ENCODE peak calls at places on chromosomes 5 and 9, in six cellular contexts. M is HCT116, R is transverse colon, J is upper lobe of left lung, S is SK-N-SH, T is H1. A is an unnamed sample.

GRCh38 chr5:92945630-92946097 is 635.4 kb downstream of the NR2F1-AS1 start:
- DNase-seq in M (no peak), R (no peak), J (no peak), S (no peak), T (no peak), A (no peak)

GRCh38 chr5:122929001-122929400 is 83.6 kb downstream of the SNX24 start:
- DNase-seq in M (no peak), R (no peak), J (no peak), S (no peak), T (no peak), A (no peak)

GRCh38 chr5:181246276-181247050 is 2.8 kb upstream of the RACK1 start:
- DNase-seq in M (peak; percentile 62), R (peak; percentile 95), J (peak; percentile 97), S (peak; percentile 93), T (peak; percentile 90), A (peak; percentile 90)

GRCh38 chr9:12516573-12516972 is 176.6 kb upstream of the TYRP1 start:
- DNase-seq in M (no peak), R (no peak), J (no peak), S (no peak), T (no peak), A (no peak)

GRCh38 chr9:137459147-137459600 is at the start of gene NSMF:
- DNase-seq in M (peak; percentile 74), R (peak; percentile 97), J (peak; percentile 98), S (peak; percentile 100), T (peak; percentile 97), A (no peak)

GRCh38 chr9:120439147-120439546 is 140.8 kb downstream of the CDK5RAP2 start:
- DNase-seq in M (no peak), R (no peak), J (no peak), S (peak; percentile 32), T (peak; percentile 59), A (no peak)

GRCh38 chr9:127209948-127210621 is 54.5 kb upstream of the GARNL3 start:
- DNase-seq in M (no peak), R (no peak), J (peak; percentile 39), S (no peak), T (no peak), A (no peak)

GRCh38 chr9:129998491-129999122 is 44.4 kb downstream of the FNBP1 start:
- DNase-seq in M (no peak), R (no peak), J (no peak), S (peak; percentile 49), T (no peak), A (no peak)

GRCh38 chr5:34891981-34892380 is 23.3 kb downstream of the RAD1 start:
- DNase-seq in M (no peak), R (no peak), J (no peak), S (no peak), T (no peak), A (no peak)

GRCh38 chr5:151779531-151780125 is 7.9 kb downstream of the G3BP1 start:
- DNase-seq in M (no peak), R (no peak), J (no peak), S (no peak), T (no peak), A (no peak)

GRCh38 chr9:75083188-75083976 is 4.6 kb downstream of the NMRK1 start:
- DNase-seq in M (no peak), R (peak; percentile 71), J (no peak), S (no peak), T (peak; percentile 55), A (no peak)

GRCh38 chr9:4425358-4426045 is 64.8 kb upstream of the SLC1A1 start:
- DNase-seq in M (no peak), R (no peak), J (no peak), S (no peak), T (no peak), A (no peak)

GRCh38 chr5:75482482-75482881 is 28.9 kb downstream of the CERT1 start:
- DNase-seq in M (no peak), R (no peak), J (no peak), S (no peak), T (no peak), A (no peak)

GRCh38 chr5:131109540-131110255 is 55.4 kb downstream of the HINT1 start:
- DNase-seq in M (peak; percentile 35), R (no peak), J (no peak), S (peak; percentile 46), T (no peak), A (no peak)

GRCh38 chr5:5511904-5512416 is 89.5 kb downstream of the ICE1 start:
- DNase-seq in M (no peak), R (no peak), J (peak; percentile 65), S (peak; percentile 32), T (no peak), A (no peak)

GRCh38 chr9:37034320-37034937 is 361 bp upstream of the PAX5 start:
- DNase-seq in M (no peak), R (peak; percentile 39), J (peak; percentile 90), S (peak; percentile 79), T (peak; percentile 85), A (no peak)

GRCh38 chr5:83077662-83078261 is 415 bp downstream of the XRCC4 start:
- DNase-seq in M (no peak), R (peak; percentile 14), J (no peak), S (no peak), T (peak; percentile 67), A (no peak)

GRCh38 chr9:127838375-127839078 is 15.9 kb downstream of the ENG start:
- DNase-seq in M (no peak), R (peak; percentile 46), J (peak; percentile 84), S (no peak), T (no peak), A (peak; percentile 95)

GRCh38 chr5:179414459-179415215 is 69.4 kb upstream of the ADAMTS2 start:
- DNase-seq in M (no peak), R (no peak), J (no peak), S (peak; percentile 32), T (peak; percentile 23), A (peak; percentile 64)

GRCh38 chr9:96253059-96253696 is 48.8 kb downstream of the HSD17B3 start:
- DNase-seq in M (no peak), R (peak; percentile 23), J (no peak), S (no peak), T (no peak), A (no peak)

GRCh38 chr9:107684224-107684623 is 194.7 kb upstream of the KLF4 start:
- DNase-seq in M (no peak), R (no peak), J (no peak), S (no peak), T (no peak), A (no peak)

GRCh38 chr5:180126716-180127681 is 55.4 kb upstream of the RNF130 start:
- DNase-seq in M (no peak), R (no peak), J (peak; percentile 91), S (peak; percentile 92), T (peak; percentile 87), A (no peak)

GRCh38 chr9:23830459-23830805 is 4.4 kb upstream of the ELAVL2 start:
- DNase-seq in M (no peak), R (no peak), J (no peak), S (no peak), T (no peak), A (no peak)

GRCh38 chr9:93059097-93059959 is 827 bp downstream of the SUSD3 start:
- DNase-seq in M (no peak), R (peak; percentile 43), J (no peak), S (no peak), T (no peak), A (no peak)

GRCh38 chr5:6472792-6473191 is 24.1 kb downstream of the UBE2QL1 start:
- DNase-seq in M (no peak), R (no peak), J (no peak), S (no peak), T (no peak), A (no peak)

GRCh38 chr5:33781286-33781685 is 110.5 kb downstream of the ADAMTS12 start:
- DNase-seq in M (no peak), R (no peak), J (no peak), S (peak; percentile 3), T (no peak), A (no peak)

GRCh38 chr9:127586537-127586936 is 25.5 kb upstream of the STXBP1 start:
- DNase-seq in M (no peak), R (peak; percentile 85), J (peak; percentile 30), S (peak; percentile 87), T (peak; percentile 75), A (no peak)

GRCh38 chr5:176508603-176509002 is 28.6 kb downstream of the RNF44 start:
- DNase-seq in M (no peak), R (no peak), J (no peak), S (no peak), T (no peak), A (no peak)

GRCh38 chr5:176513788-176514187 is 23.4 kb downstream of the RNF44 start:
- DNase-seq in M (no peak), R (no peak), J (no peak), S (no peak), T (no peak), A (no peak)

GRCh38 chr5:176507911-176508310 is 29.3 kb downstream of the RNF44 start:
- DNase-seq in M (no peak), R (no peak), J (no peak), S (no peak), T (no peak), A (no peak)
- TF ChIP-seq POLR2AphosphoS5 in M (no peak), R (no peak), J (no peak), S (no peak), T (no peak), A (no peak)

DNA sequence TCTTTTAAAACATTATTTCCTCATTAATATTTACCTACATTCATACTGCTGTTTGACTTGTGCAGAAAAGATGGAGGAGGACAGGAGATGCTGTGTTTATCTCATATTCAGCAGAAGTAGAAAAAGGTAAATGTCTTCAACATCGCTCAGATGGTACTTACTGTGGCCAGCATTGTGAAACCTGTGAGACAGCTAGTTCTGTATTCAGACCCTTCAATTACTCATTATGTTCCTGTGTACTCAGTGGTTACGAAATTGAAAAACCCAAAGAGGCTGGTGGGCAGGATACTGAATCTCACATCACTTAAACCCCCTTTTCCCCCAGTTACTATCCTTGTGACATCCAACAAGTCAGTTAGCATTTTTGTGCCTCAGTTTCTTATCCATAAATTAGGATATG is 216.0 kb downstream of the KDM4C start:
- DNase-seq in M (no peak), R (no peak), J (no peak), S (no peak), T (no peak), A (no peak)
- H3K9me3 ChIP-seq in M (no peaks in the 10 kb centered on the region), R (no peaks in the 10 kb centered on the region), J (no peaks in the 10 kb centered on the region), S (no peaks in the 10 kb centered on the region), T (no peaks in the 10 kb centered on the region), A (no peaks in the 10 kb centered on the region)

GRCh38 chr9:112971415-112971814 is 40.6 kb downstream of the ZNF883 start:
- DNase-seq in M (peak; percentile 29), R (peak; percentile 9), J (no peak), S (peak; percentile 35), T (peak; percentile 54), A (no peak)
- TF ChIP-seq CTCF in M (peak; percentile 31), R (no peak), J (no peak), S (peak; percentile 24), T (peak; percentile 91), A (no peak)

DNA sequence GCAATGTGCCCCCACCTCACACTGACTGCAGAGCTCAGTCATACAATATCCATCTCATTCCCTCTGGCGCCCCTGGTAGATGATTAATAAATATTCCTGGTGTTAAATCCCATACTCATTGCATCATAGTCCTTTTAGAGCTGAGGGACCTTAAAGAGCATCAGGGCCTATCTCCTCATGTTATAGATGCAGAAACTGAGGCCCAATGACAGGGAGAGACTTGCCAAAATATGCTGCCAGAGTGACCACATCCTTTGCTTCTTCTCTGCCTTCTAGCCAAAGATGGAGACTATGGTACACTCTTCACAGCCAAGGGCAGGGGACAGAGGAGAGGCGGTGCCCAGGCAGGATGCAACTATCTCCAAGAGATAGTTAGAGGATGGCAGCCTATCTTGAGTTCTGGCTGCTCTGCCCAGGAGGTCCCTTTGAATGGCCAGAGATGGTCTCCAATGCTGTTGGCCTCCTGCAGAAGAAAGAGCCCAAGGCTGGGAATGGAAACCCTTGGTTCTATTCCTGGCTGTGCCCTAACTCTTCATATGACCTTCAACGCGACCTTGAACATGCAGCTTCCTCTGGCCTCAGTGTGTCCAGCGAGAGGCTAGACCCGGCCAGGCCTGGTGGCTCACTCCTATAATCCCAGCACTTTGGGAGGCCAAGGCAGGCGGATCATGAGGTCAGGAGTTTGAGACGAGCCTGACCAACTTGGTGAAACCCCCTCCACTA is 36.3 kb upstream of the IL17B start:
- DNase-seq in M (no peak), R (no peak), J (no peak), S (no peak), T (no peak), A (no peak)
- TF ChIP-seq POLR2AphosphoS5 in M (no peak), R (no peak), J (no peak), S (no peak), T (no peak), A (peak; percentile 77)

A was measured in vagina.